ENCODE peak calls at places on chromosome 10, in four cellular contexts. D is GM10248, A is neural progenitor cell, J is Calu3. G is an unnamed sample.

GRCh38 chr10:4431114-4431862 is 394.7 kb upstream of the AKR1E2 start:
- DNase-seq in D (no peak), A (no peak), J (no peak), G (no peak)

GRCh38 chr10:29828440-29828894 is 193.7 kb upstream of the SVIL start:
- DNase-seq in A (no peak), D (no peak), J (no peak), G (no peak)

GRCh38 chr10:78222096-78222790 is 188.6 kb downstream of the RPS24 start:
- DNase-seq in J (no peak), A (no peak), D (no peak), G (no peak)

GRCh38 chr10:125707852-125708468 is 11.5 kb upstream of the EDRF1 start:
- DNase-seq in A (no peak), J (no peak), D (no peak), G (no peak)

GRCh38 chr10:31836569-31837406 is 91.8 kb downstream of the ARHGAP12 start:
- DNase-seq in D (peak), J (peak), A (peak), G (peak)

GRCh38 chr10:86813101-86813500 is 56.7 kb downstream of the BMPR1A start:
- DNase-seq in A (no peak), J (no peak), D (no peak), G (no peak)

GRCh38 chr10:52755297-52756062 is 17.1 kb downstream of the MBL2 start:
- DNase-seq in A (no peak), D (no peak), J (no peak), G (no peak)

GRCh38 chr10:49418053-49418326 is 22.1 kb upstream of the DRGX start:
- DNase-seq in D (no peak), A (no peak), J (no peak), G (no peak)

DNA sequence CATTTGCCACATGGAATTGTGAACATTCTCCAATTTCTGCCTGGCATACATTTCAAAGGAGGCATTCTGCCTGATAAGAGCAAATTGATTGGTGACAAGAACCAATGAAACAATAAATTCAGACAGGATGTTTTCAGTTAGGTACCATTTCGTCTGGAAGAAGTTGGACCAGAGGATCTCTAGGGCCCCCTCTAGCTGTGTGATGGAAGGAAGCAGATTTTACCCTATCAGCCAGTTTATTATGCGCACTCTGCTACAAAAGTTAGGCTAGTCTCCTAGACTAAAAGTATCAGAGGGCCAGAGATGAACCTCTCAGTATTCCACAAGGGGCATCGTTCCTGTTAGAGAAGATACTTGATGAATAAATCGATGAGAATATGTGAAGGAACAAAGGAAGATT is 118.0 kb downstream of the BUB3 start:
- DNase-seq in A (no peak), D (no peak), J (no peak), G (no peak)
- TF ChIP-seq CTCF in A (peak), D (no peak), J (no peak), G (no peak)

GRCh38 chr10:67884313-67884841 is at the start of gene SIRT1:
- DNase-seq in A (peak), D (peak), J (peak), G (peak)
- TF ChIP-seq CTCF in A (no peak), D (no peak), J (no peak), G (peak)

GRCh38 chr10:56255298-56255697 is 105.8 kb downstream of the ZWINT start:
- DNase-seq in A (no peak), J (no peak), D (no peak), G (no peak)

GRCh38 chr10:56258991-56259390 is 102.1 kb downstream of the ZWINT start:
- DNase-seq in J (no peak), A (no peak), D (no peak), G (no peak)

DNA sequence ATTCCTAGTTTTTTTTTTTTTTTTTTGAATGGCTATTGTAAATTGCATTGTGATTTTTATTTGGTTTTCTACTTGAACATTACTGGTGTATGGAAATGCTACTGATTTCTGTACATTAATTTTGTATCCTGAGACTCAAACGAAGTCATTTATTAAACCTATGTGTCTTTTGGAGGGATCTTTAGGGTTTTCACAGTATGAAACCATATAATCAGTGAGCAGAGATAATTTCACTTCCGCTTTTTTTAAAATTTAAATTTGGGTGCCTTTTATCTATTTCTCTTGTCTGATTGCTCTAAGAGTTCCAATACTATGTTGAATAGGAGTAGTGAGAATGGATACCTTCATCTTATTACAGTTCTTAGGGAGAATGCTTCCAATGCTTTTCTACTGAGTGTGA is 102.7 kb downstream of the ZWINT start:
- DNase-seq in D (no peak), A (no peak), J (no peak), G (no peak)
- TF ChIP-seq CTCF in D (no peak), A (no peak), J (no peak), G (no peak)

GRCh38 chr10:127757033-127757432 is 20.0 kb downstream of the FOXI2 start:
- DNase-seq in D (no peak), A (no peak), J (no peak), G (no peak)
- TF ChIP-seq CTCF in D (no peak), A (peak), J (no peak), G (no peak)

GRCh38 chr10:75356484-75356883 is 45.1 kb downstream of the ZNF503 start:
- DNase-seq in D (no peak), J (no peak), A (no peak), G (no peak)

GRCh38 chr10:75355706-75356105 is 45.9 kb downstream of the ZNF503 start:
- DNase-seq in A (no peak), J (no peak), D (no peak), G (no peak)

GRCh38 chr10:75358121-75358520 is 43.4 kb downstream of the ZNF503 start:
- DNase-seq in A (no peak), D (no peak), J (no peak), G (no peak)

GRCh38 chr10:75357500-75357899 is 44.1 kb downstream of the ZNF503 start:
- DNase-seq in A (no peak), D (no peak), J (no peak), G (no peak)

GRCh38 chr10:75358835-75359421 is 42.6 kb downstream of the ZNF503 start:
- DNase-seq in J (peak), D (no peak), A (no peak), G (no peak)
- TF ChIP-seq CTCF in J (no peak), D (no peak), A (no peak), G (no peak)

GRCh38 chr10:1301138-1301537 is 245.0 kb downstream of the WDR37 start:
- DNase-seq in A (no peak), D (no peak), J (no peak), G (no peak)
- TF ChIP-seq CTCF in A (no peak), D (peak), J (no peak), G (no peak)

GRCh38 chr10:84613336-84614021 is 285.1 kb downstream of the CCSER2 start:
- DNase-seq in D (no peak), A (peak), J (peak), G (no peak)
- TF ChIP-seq CTCF in D (peak), A (peak), J (peak), G (peak)

GRCh38 chr10:26448292-26448691 is 10.2 kb downstream of the APBB1IP start:
- DNase-seq in D (no peak), A (no peak), J (no peak), G (no peak)
- TF ChIP-seq CTCF in D (no peak), A (no peak), J (no peak), G (peak)

G was measured in GM13977.